ENCODE peak calls at places on chromosomes 3 and 15, in seven cellular contexts. T is K562, F is H1, K is SK-N-SH, Y is GM12878, S is HCT116, W is HepG2. H is an unnamed sample.

GRCh38 chr15:31497838-31498237 is 171.2 kb downstream of the KLF13 start:
- DNase-seq in T (no peak), F (peak; percentile 27), K (no peak), Y (no peak), S (no peak), W (no peak), H (no peak)

GRCh38 chr15:56365075-56365711 is at the start of gene TEX9:
- DNase-seq in T (peak; percentile 84), F (peak; percentile 91), K (peak; percentile 88), Y (peak; percentile 79), S (peak; percentile 69), W (peak; percentile 69), H (peak; percentile 90)

GRCh38 chr3:159208080-159208479 is 406.2 kb downstream of the MFSD1 start:
- DNase-seq in T (no peak), F (no peak), K (no peak), Y (no peak), S (no peak), W (no peak), H (no peak)

GRCh38 chr3:153339065-153339464 is 177.0 kb downstream of the RAP2B start:
- DNase-seq in T (no peak), F (no peak), K (no peak), Y (no peak), S (no peak), W (no peak), H (no peak)

GRCh38 chr3:109356442-109357155 is 19.3 kb upstream of the DPPA4 start:
- DNase-seq in T (no peak), F (no peak), K (no peak), Y (no peak), S (no peak), W (no peak), H (no peak)

GRCh38 chr3:100045696-100046095 is 68.6 kb downstream of the FILIP1L start:
- DNase-seq in T (no peak), F (no peak), K (no peak), Y (no peak), S (no peak), W (no peak), H (no peak)

GRCh38 chr15:42215854-42216829 is 8.0 kb upstream of the VPS39 start:
- DNase-seq in T (no peak), F (no peak), K (no peak), Y (no peak), S (no peak), W (no peak), H (peak; percentile 35)

GRCh38 chr3:65348596-65348995 is 660.8 kb upstream of the ADAMTS9 start:
- DNase-seq in T (no peak), F (no peak), K (no peak), Y (no peak), S (no peak), W (no peak), H (no peak)

GRCh38 chr3:48273594-48274211 is 32.8 kb downstream of the ZNF589 start:
- DNase-seq in T (peak; percentile 52), F (peak; percentile 73), K (peak; percentile 85), Y (peak; percentile 30), S (peak; percentile 56), W (peak; percentile 66), H (peak; percentile 38)

GRCh38 chr3:45011756-45012441 is 14.2 kb upstream of the CLEC3B start:
- DNase-seq in T (no peak), F (no peak), K (no peak), Y (no peak), S (no peak), W (no peak), H (no peak)

GRCh38 chr15:62389887-62390792 is 225.1 kb upstream of the C2CD4B start:
- DNase-seq in T (peak; percentile 86), F (peak; percentile 84), K (peak; percentile 94), Y (no peak), S (peak; percentile 39), W (peak; percentile 52), H (peak; percentile 78)

GRCh38 chr15:47622058-47622457 is 95.2 kb upstream of the SEMA6D start:
- DNase-seq in T (no peak), F (no peak), K (no peak), Y (no peak), S (no peak), W (no peak), H (no peak)

GRCh38 chr3:103499967-103500366 is 1065.2 kb downstream of the ZPLD1 start:
- DNase-seq in T (no peak), F (no peak), K (no peak), Y (no peak), S (no peak), W (no peak), H (no peak)

GRCh38 chr15:25170113-25170731 is 215.4 kb downstream of the SNRPN start:
- DNase-seq in T (no peak), F (no peak), K (no peak), Y (no peak), S (no peak), W (no peak), H (no peak)

GRCh38 chr15:34018021-34018645 is 20.9 kb downstream of the AVEN start:
- DNase-seq in T (no peak), F (no peak), K (no peak), Y (no peak), S (no peak), W (no peak), H (no peak)

GRCh38 chr3:64188810-64189560 is 36.3 kb downstream of the PRICKLE2 start:
- DNase-seq in T (no peak), F (no peak), K (no peak), Y (no peak), S (no peak), W (no peak), H (no peak)

GRCh38 chr15:80242132-80242769 is 9.8 kb downstream of the CTXND1 start:
- DNase-seq in T (peak; percentile 54), F (peak; percentile 77), K (peak; percentile 16), Y (no peak), S (peak; percentile 28), W (peak; percentile 50), H (peak; percentile 56)

GRCh38 chr3:139319428-139320402 is 24.1 kb upstream of the MRPS22 start:
- DNase-seq in T (peak; percentile 50), F (peak; percentile 85), K (peak; percentile 51), Y (no peak), S (no peak), W (peak; percentile 23), H (peak; percentile 43)

GRCh38 chr15:73598540-73599195 is 34.5 kb downstream of the NPTN start:
- DNase-seq in T (no peak), F (no peak), K (no peak), Y (no peak), S (no peak), W (no peak), H (no peak)

GRCh38 chr15:91849749-91850161 is 3.8 kb upstream of the SLCO3A1 start:
- DNase-seq in T (no peak), F (no peak), K (peak; percentile 42), Y (no peak), S (peak; percentile 35), W (peak; percentile 30), H (peak; percentile 50)

GRCh38 chr15:31145271-31145911 is 43.9 kb upstream of the TRPM1 start:
- DNase-seq in T (no peak), F (no peak), K (no peak), Y (no peak), S (no peak), W (peak; percentile 39), H (no peak)

GRCh38 chr15:63195257-63196023 is 6.0 kb downstream of the RAB8B start:
- DNase-seq in T (peak; percentile 41), F (no peak), K (no peak), Y (no peak), S (no peak), W (no peak), H (no peak)

GRCh38 chr3:19149388-19149787 is 1.1 kb downstream of the KCNH8 start:
- DNase-seq in T (no peak), F (peak; percentile 68), K (no peak), Y (no peak), S (no peak), W (no peak), H (peak; percentile 70)

GRCh38 chr3:71563827-71564226 is 19.7 kb downstream of the FOXP1 start:
- DNase-seq in T (no peak), F (no peak), K (no peak), Y (peak; percentile 27), S (no peak), W (no peak), H (no peak)

DNA sequence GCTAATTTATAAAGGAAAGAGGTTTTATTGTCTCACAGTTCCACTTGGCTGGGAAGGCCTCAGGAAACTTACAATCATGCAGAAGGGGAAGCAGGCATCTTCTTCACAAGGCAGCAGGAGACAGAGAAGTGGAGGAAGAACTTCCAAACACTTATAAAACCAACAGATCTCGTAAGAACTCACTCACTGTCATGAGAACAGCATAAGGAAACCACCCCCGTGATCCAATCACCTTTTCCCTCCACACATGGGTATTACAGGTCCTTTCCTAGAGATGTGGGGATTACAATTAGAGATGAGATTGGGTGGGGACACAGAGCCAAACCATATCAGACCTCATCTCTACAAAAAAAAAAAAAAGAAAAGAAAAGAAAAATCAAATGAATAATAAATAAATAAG is 25.7 kb downstream of the CGGBP1 start:
- DNase-seq in T (no peak), F (no peak), K (no peak), Y (no peak), S (no peak), W (no peak), H (no peak)
- TF ChIP-seq JUND in T (no peak), F (no peak), K (no peak), Y (no peak), S (no peak), W (no peak), H (no peak)

GRCh38 chr3:149590691-149591441 is 67.0 kb downstream of the WWTR1 start:
- DNase-seq in T (no peak), F (no peak), K (no peak), Y (no peak), S (no peak), W (no peak), H (no peak)
- TF ChIP-seq JUND in T (no peak), F (no peak), K (no peak), Y (no peak), S (no peak), W (no peak), H (no peak)

DNA sequence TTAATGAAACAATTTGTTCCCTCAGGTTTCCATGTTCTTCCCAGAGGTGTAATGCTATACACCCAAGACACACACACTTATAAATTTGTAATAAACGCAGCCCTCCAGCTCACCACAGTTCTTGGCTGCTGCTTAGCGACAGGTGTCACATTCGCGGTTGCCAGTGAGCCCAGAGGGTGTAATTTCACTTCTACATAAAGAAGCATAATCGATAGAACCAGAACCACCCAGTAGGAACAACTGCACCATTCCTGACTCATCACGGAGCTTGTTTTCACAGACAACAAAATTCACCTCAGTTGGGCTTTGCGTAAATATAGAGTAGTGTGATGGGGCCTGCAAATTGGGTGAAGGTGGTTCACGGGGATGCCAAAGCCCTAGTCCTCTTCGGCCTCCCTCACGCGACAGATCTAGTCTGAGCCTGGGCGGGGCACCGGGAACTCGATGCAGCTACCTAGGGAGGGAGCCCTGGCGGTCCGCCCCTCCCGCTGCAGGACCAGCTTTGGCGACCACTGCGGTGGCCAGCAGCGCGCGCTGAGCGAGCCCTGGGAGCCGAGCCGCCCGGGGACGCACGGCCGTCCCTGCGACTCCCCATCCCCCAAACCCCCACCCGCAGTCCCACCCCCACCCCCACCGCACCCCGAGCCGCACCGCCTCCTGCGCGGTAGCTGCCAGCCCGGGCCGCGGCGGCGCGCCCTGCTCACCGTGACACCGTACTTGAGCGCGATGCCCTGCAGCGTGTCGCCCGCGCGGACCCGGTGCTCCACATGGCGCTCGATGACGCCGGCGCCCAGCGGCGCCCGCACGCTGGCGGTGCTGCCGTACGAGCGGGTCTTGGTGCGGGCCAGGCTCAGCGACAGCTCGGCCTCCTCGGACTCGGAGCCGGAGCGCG is 563 bp downstream of the LYSMD2 start:
- DNase-seq in T (peak; percentile 77), F (peak; percentile 68), K (peak; percentile 80), Y (no peak), S (no peak), W (no peak), H (peak; percentile 53)
- TF ChIP-seq JUND in T (no peak), F (no peak), K (no peak), Y (no peak), S (no peak), W (no peak), H (no peak)

GRCh38 chr3:142896201-142896755 is 7.4 kb upstream of the PCOLCE2 start:
- DNase-seq in T (no peak), F (no peak), K (no peak), Y (no peak), S (no peak), W (no peak), H (no peak)
- TF ChIP-seq JUND in T (no peak), F (no peak), K (peak; percentile 80), Y (no peak), S (peak; percentile 47), W (no peak), H (no peak)